ENCODE peak calls at places on chromosomes 13 and 19, in seven cellular contexts. F is fibroblast of lung, T is heart left ventricle, B is body of pancreas, Y is psoas muscle, V is DND-41, I is pancreas. R is an unnamed sample. For H3K9me3, the result is how much of the 10 kb centered on the place peaks cover.

GRCh38 chr13:50129065-50129922 is 114.0 kb downstream of the KCNRG start:
- DNase-seq in T (no peak), Y (peak), I (no peak), V (no peak), B (no peak), F (no peak), R (no peak)

GRCh38 chr13:52452470-52452869 is 2.0 kb upstream of the VPS36 start:
- DNase-seq in T (no peak), Y (no peak), F (no peak), I (no peak), B (no peak), V (no peak), R (no peak)

GRCh38 chr13:25085125-25085742 is 10.7 kb upstream of the PABPC3 start:
- DNase-seq in F (peak), V (peak), I (no peak), B (peak), T (no peak), Y (no peak), R (no peak)

GRCh38 chr19:56263319-56263718 is 9.2 kb upstream of the EDDM13 start:
- DNase-seq in Y (no peak), B (no peak), V (no peak), F (no peak), T (no peak), I (no peak), R (no peak)

GRCh38 chr13:109412232-109412935 is 374.0 kb downstream of the IRS2 start:
- DNase-seq in I (no peak), B (peak), T (peak), F (peak), V (no peak), Y (peak), R (no peak)

GRCh38 chr13:110070511-110071120 is 236.3 kb downstream of the COL4A1 start:
- DNase-seq in T (no peak), B (no peak), Y (no peak), V (no peak), I (no peak), F (peak), R (no peak)

GRCh38 chr19:3608750-3609322 is 2.2 kb upstream of the TBXA2R start:
- DNase-seq in Y (no peak), I (no peak), B (no peak), F (no peak), V (no peak), T (peak), R (peak)

GRCh38 chr13:20721454-20722357 is 18.2 kb downstream of the IL17D start:
- DNase-seq in Y (peak), F (peak), I (peak), T (no peak), B (peak), V (no peak), R (no peak)

GRCh38 chr19:52603558-52604207 is 33.6 kb downstream of the ZNF701 start:
- DNase-seq in B (no peak), I (no peak), Y (no peak), T (no peak), F (peak), V (no peak), R (no peak)

GRCh38 chr13:97948041-97948440 is 5.4 kb upstream of the IPO5 start:
- DNase-seq in F (no peak), V (no peak), T (no peak), B (no peak), I (no peak), Y (no peak), R (no peak)

GRCh38 chr13:42279080-42279479 is 7.1 kb downstream of the AKAP11 start:
- DNase-seq in B (no peak), V (no peak), T (no peak), I (no peak), Y (no peak), F (no peak), R (no peak)

GRCh38 chr19:19366691-19367396 is 38.6 kb upstream of the GATAD2A start:
- DNase-seq in T (peak), F (peak), Y (peak), V (peak), I (peak), B (peak), R (no peak)

GRCh38 chr19:16527971-16528521 is 14.2 kb downstream of the CHERP start:
- DNase-seq in F (peak), B (peak), Y (no peak), V (peak), I (no peak), T (no peak), R (no peak)

GRCh38 chr19:4455742-4456565 is 1.6 kb downstream of the UBXN6 start:
- DNase-seq in Y (peak), V (no peak), T (peak), B (no peak), I (no peak), F (peak), R (no peak)

DNA sequence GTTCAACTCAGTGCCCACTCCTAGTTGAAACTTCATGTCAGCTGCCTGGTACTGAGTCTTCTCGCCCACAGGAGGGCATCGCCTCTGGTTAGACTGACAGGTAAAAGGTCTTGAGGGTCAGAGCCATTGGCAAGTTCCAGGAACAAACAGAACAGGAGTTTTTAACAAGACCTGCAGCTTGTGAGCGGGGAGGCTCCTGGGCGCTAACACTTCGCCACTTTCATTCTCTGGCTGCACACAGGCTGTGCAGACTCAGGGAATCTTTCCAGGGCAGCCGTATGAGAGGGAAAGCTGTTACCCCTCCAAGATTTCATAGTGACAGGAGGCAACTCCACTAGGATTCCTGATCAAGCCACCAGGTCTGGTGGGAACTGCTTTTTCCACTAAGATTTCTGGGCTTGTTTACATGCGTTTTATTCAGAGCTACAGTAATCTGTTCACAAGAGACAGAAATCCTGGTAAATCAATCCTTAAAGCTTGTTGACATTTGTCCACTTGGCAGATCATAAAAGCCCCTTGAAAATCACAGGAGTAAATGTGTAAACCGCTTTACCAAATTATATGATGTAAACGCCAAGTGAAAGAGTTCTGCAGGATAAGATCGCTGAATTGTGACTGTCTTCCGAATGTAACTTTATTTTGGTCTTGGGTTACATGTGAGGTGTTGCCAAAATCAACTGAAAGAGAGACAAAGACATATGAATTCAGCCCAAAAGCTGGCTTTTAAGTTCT is 190.6 kb downstream of the MZT1 start:
- DNase-seq in V (no peak), B (no peak), F (peak), I (no peak), Y (no peak), T (no peak), R (no peak)
- H3K27ac ChIP-seq in V (no peak), B (no peak), F (no peak), I (no peak), Y (no peak), T (no peak), R (no peak)

GRCh38 chr19:21947775-21948174 is 63.0 kb downstream of the ZNF208 start:
- DNase-seq in F (peak), I (no peak), V (peak), Y (no peak), B (no peak), T (no peak), R (no peak)
- H3K9me3 ChIP-seq in F (under half), I (under half), V (under half), Y (under half), B (under half), T (under half), R (under half)

DNA sequence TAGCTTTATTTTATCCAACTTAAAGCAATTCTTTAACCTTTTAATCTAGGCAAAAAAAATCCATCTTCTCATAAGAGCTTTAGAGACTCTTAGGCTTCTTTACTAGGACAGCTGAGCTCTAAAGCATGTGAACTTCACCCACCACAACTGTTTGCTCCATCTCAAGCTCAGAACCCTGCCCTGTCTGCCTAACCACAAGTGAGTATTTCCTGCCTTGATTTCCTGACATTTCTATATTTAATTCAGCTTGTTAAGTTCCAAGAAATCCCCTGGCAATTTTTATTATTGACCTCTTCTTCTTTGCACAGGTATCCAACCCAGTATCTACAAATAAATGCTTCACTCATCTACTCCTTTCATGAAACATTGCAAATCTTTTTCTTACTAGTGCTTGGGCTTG is 21.1 kb upstream of the CEACAM21 start:
- DNase-seq in Y (no peak), I (no peak), B (no peak), F (no peak), V (peak), T (no peak), R (no peak)
- H3K4me3 ChIP-seq in Y (no peak), I (no peak), B (no peak), F (no peak), V (no peak), T (no peak), R (no peak)

DNA sequence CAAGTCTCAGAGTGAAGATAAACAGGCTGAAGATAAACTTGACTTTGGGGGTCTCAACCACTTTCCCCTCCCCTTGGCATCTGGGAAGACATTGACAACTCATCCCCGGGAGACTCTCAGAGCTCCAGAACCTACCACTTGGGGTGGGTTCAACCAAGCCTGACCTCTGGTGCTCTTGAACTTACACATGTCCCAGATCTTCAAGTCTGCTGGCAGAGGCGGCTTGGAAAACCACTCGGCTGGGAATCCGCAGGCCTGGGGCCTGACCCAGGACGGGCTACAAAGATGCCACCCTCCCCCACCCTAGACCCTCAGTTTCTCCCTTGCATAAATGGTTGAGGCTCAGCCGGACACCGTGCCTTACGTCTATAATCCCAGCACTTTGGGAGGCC is 512 bp downstream of the LRRC8E start:
- DNase-seq in F (no peak), V (no peak), T (no peak), B (no peak), I (peak), Y (no peak), R (no peak)
- H3K27ac ChIP-seq in F (peak), V (no peak), T (no peak), B (peak), I (peak), Y (no peak), R (no peak)

GRCh38 chr19:14116918-14117578 is 514 bp downstream of the PRKACA start:
- DNase-seq in B (peak), I (peak), F (no peak), Y (peak), T (peak), V (peak), R (no peak)
- H3K9me3 ChIP-seq in B (under half), I (under half), F (under half), Y (under half), T (under half), V (under half), R (under half)

R was measured in RWPE2.